ENCODE peak calls at places on chromosome 18, in seven cellular contexts. C is dorsolateral prefrontal cortex; H is WTC11; Z is Peyer's patch; J is stimulated activated CD4-positive, alpha-beta T cell treated with anti-CD3 and anti-CD28 coated beads, Interleukin-2, amount 100 ng/mL, for 4 hours; O is B cell; N is AG04449. A is an unnamed sample.

GRCh38 chr18:58996131-58996632 is 131.5 kb downstream of the ZNF532 start:
- DNase-seq in C (no peak), H (no peak), Z (no peak), J (no peak), O (no peak), N (peak; percentile 76), A (no peak)

GRCh38 chr18:9065864-9066263 is 36.6 kb upstream of the NDUFV2 start:
- DNase-seq in C (no peak), H (no peak), Z (no peak), J (no peak), O (no peak), N (no peak), A (no peak)

GRCh38 chr18:44859263-44859662 is 178.6 kb downstream of the SETBP1 start:
- DNase-seq in C (no peak), H (no peak), Z (no peak), J (no peak), O (no peak), N (no peak), A (no peak)

GRCh38 chr18:53380063-53380639 is 844.3 kb downstream of the MBD2 start:
- DNase-seq in C (no peak), H (no peak), Z (no peak), J (no peak), O (no peak), N (peak; percentile 28), A (peak; percentile 6)

GRCh38 chr18:12121175-12122095 is 27.8 kb downstream of the ANKRD62 start:
- DNase-seq in C (no peak), H (peak; percentile 52), Z (no peak), J (no peak), O (no peak), N (no peak), A (peak; percentile 54)

GRCh38 chr18:58887613-58887963 is 22.9 kb downstream of the ZNF532 start:
- DNase-seq in C (no peak), H (no peak), Z (no peak), J (no peak), O (peak; percentile 71), N (no peak), A (peak; percentile 62)

GRCh38 chr18:56748698-56749268 is 97.6 kb downstream of the WDR7 start:
- DNase-seq in C (no peak), H (no peak), Z (no peak), J (no peak), O (no peak), N (peak; percentile 0), A (peak; percentile 16)

GRCh38 chr18:54127759-54128378 is 96.6 kb downstream of the MBD2 start:
- DNase-seq in C (no peak), H (peak; percentile 58), Z (no peak), J (no peak), O (no peak), N (no peak), A (peak; percentile 63)

GRCh38 chr18:39604836-39605235 is 2039.2 kb upstream of the CELF4 start:
- DNase-seq in C (no peak), H (no peak), Z (no peak), J (no peak), O (no peak), N (no peak), A (no peak)

GRCh38 chr18:59516356-59517155 is 157.5 kb upstream of the LMAN1 start:
- DNase-seq in C (no peak), H (no peak), Z (no peak), J (no peak), O (no peak), N (no peak), A (peak; percentile 17)